ENCODE peak calls at places on chromosomes 3 and 15, in nine cellular contexts. W is lower lobe of right lung, G is AG10803, Q is anterior cingulate cortex, D is fibroblast of lung, E is H1, J is DMS153, I is HT1080, T is type B pancreatic cell. M is an unnamed sample.
A peak's percentile ranks its signal among the peaks of the same experiment; 100 is the strongest.

GRCh38 chr3:51276046-51276445 is 109.0 kb upstream of the MANF start:
- DNase-seq in Q (no peak), J (no peak), I (no peak), E (no peak), W (no peak), T (no peak), G (no peak), D (no peak), M (no peak)

GRCh38 chr15:66703540-66703941 is 1.5 kb downstream of the SMAD6 start:
- DNase-seq in Q (no peak), E (no peak), G (peak; percentile 50), W (peak; percentile 74), T (no peak), J (no peak), I (no peak), D (peak; percentile 64), M (no peak)

GRCh38 chr15:63895194-63895593 is 61.4 kb upstream of the HERC1 start:
- DNase-seq in T (no peak), E (no peak), I (no peak), D (no peak), Q (no peak), W (no peak), G (no peak), J (no peak), M (no peak)

GRCh38 chr15:100464895-100465294 is 63.9 kb downstream of the CERS3 start:
- DNase-seq in Q (no peak), I (no peak), D (no peak), T (no peak), W (no peak), E (no peak), J (no peak), G (no peak), M (no peak)

GRCh38 chr15:55738715-55739114 is 4.2 kb downstream of the PRTG start:
- DNase-seq in Q (no peak), T (no peak), G (no peak), D (no peak), J (no peak), I (no peak), E (no peak), W (no peak), M (no peak)

GRCh38 chr15:34481370-34481769 is 43.8 kb upstream of the GOLGA8A start:
- DNase-seq in Q (no peak), W (no peak), E (no peak), I (no peak), G (no peak), J (no peak), D (no peak), T (no peak), M (no peak)

GRCh38 chr15:65939901-65940617 is 70.8 kb downstream of the RAB11A start:
- DNase-seq in Q (no peak), T (no peak), I (peak; percentile 93), E (no peak), J (peak; percentile 26), D (peak; percentile 96), G (peak; percentile 95), W (no peak), M (no peak)

GRCh38 chr15:92124669-92125068 is 269.0 kb upstream of the ST8SIA2 start:
- DNase-seq in W (no peak), Q (peak; percentile 44), J (no peak), T (no peak), E (no peak), I (no peak), G (no peak), D (no peak), M (no peak)

GRCh38 chr3:112894258-112894657 is 47.6 kb upstream of the CD200R1L start:
- DNase-seq in D (peak; percentile 84), W (no peak), E (peak; percentile 51), I (peak; percentile 82), G (peak; percentile 20), T (no peak), Q (no peak), J (no peak), M (no peak)

GRCh38 chr15:81163961-81164800 is 30.1 kb downstream of the CFAP161 start:
- DNase-seq in Q (no peak), D (peak; percentile 91), J (no peak), G (peak; percentile 90), I (no peak), E (no peak), T (no peak), W (no peak), M (no peak)

GRCh38 chr3:165983284-165983683 is 146.1 kb upstream of the BCHE start:
- DNase-seq in W (no peak), G (no peak), D (peak; percentile 15), Q (no peak), T (no peak), E (no peak), I (peak; percentile 70), J (no peak), M (no peak)

GRCh38 chr3:172651936-172652595 is 58.8 kb downstream of the NCEH1 start:
- DNase-seq in T (no peak), W (no peak), G (no peak), E (no peak), I (peak; percentile 34), Q (no peak), J (no peak), D (no peak), M (no peak)

GRCh38 chr3:49967307-49967706 is 27.4 kb downstream of the RBM6 start:
- DNase-seq in I (no peak), W (no peak), D (peak; percentile 49), E (no peak), Q (no peak), T (peak; percentile 37), J (no peak), G (no peak), M (no peak)